ENCODE peak calls at places on chromosomes 12 and 14, in four cellular contexts. F, L, B and C are unnamed samples.

GRCh38 chr12:132427177-132427725 is 62.7 kb upstream of the FBRSL1 start:
- DNase-seq in B (peak; percentile 40), F (no peak), L (no peak), C (no peak)

GRCh38 chr12:132921685-132922084 is 34.3 kb upstream of the CHFR start:
- DNase-seq in L (no peak), B (no peak), F (no peak), C (no peak)

GRCh38 chr12:53695148-53696138 is 19.6 kb upstream of the ATP5MC2 start:
- DNase-seq in F (no peak), L (no peak), B (peak; percentile 16), C (no peak)

GRCh38 chr12:5964913-5965900 is 20.1 kb upstream of the ANO2 start:
- DNase-seq in F (no peak), L (no peak), B (no peak), C (no peak)

GRCh38 chr12:27024291-27024690 is 1.9 kb downstream of the MED21 start:
- DNase-seq in F (no peak), L (no peak), B (no peak), C (no peak)

GRCh38 chr14:92164958-92165357 is 43.2 kb downstream of the CPSF2 start:
- DNase-seq in L (no peak), F (no peak), B (no peak), C (no peak)

GRCh38 chr12:50862316-50862715 is 19.6 kb downstream of the TMPRSS12 start:
- DNase-seq in B (peak; percentile 78), L (no peak), F (no peak), C (no peak)

GRCh38 chr14:91170504-91171121 is 56.7 kb downstream of the DGLUCY start:
- DNase-seq in F (no peak), B (no peak), L (no peak), C (no peak)

GRCh38 chr12:68031881-68032739 is 42.9 kb downstream of the IFNG-AS1 start:
- DNase-seq in F (no peak), L (no peak), B (no peak), C (no peak)

GRCh38 chr12:8544295-8544694 is 3.6 kb upstream of the CLEC4E start:
- DNase-seq in F (peak; percentile 63), L (peak; percentile 39), B (peak; percentile 73), C (no peak)

GRCh38 chr14:63438065-63438757 is 105.0 kb downstream of the PPP2R5E start:
- DNase-seq in B (peak; percentile 98), F (peak; percentile 29), L (peak; percentile 64), C (peak; percentile 74)
- H3K27ac ChIP-seq in B (peak overlapping the region; percentile 80), F (no peak overlapping the region), L (peak overlapping the region; percentile 64), C (peak overlapping the region; percentile 57)

GRCh38 chr12:12217018-12217359 is 49.9 kb downstream of the LRP6 start:
- DNase-seq in B (no peak), F (no peak), L (no peak), C (no peak)

GRCh38 chr12:12214635-12215131 is 52.2 kb downstream of the LRP6 start:
- DNase-seq in L (no peak), B (peak; percentile 51), F (no peak), C (no peak)

GRCh38 chr12:12219664-12220063 is 47.2 kb downstream of the LRP6 start:
- DNase-seq in L (no peak), F (no peak), B (no peak), C (no peak)

GRCh38 chr12:12214201-12214600 is 52.6 kb downstream of the LRP6 start:
- DNase-seq in B (no peak), L (no peak), F (no peak), C (no peak)

GRCh38 chr12:12216349-12217017 is 50.4 kb downstream of the LRP6 start:
- DNase-seq in L (no peak), F (no peak), B (no peak), C (no peak)
- H3K27ac ChIP-seq in L (no peak overlapping the region), F (no peak overlapping the region), B (no peak overlapping the region), C (no peak overlapping the region)

GRCh38 chr12:12474471-12474928 is 88.2 kb downstream of the DUSP16 start:
- DNase-seq in F (no peak), L (no peak), B (no peak), C (no peak)
- H3K27ac ChIP-seq in F (peak overlapping the region; percentile 22), L (no peak overlapping the region), B (no peak overlapping the region), C (no peak overlapping the region)

DNA sequence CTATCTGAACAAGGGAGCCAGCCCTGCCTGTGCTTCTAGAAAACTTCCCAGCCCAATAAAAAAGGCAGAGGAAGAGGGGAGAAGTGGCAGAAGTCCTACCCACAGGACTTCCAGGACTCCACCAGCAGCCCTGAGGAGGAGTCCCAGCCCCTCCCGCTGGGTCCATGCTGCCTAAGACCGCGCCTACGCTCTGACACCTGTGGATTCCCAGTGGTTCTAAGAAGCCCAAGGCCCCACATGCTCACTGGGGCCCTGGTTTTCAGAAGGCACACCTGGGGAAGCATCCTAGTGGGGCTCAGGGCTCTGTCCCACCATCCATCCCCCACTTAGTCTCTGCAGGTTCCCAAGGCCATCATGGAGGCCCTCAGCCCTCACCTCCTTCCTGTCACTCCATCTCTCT is 32.7 kb downstream of the ACTN1 start:
- DNase-seq in F (no peak), L (no peak), B (no peak), C (no peak)
- H3K27ac ChIP-seq in F (peak overlapping the region; percentile 42), L (peak overlapping the region; percentile 100), B (no peak overlapping the region), C (peak overlapping the region; percentile 99)

GRCh38 chr12:112192475-112192874 is 67.1 kb downstream of the TRAFD1 start:
- DNase-seq in F (no peak), B (no peak), L (no peak), C (no peak)
- H3K27ac ChIP-seq in F (no peak overlapping the region), B (no peak overlapping the region), L (no peak overlapping the region), C (peak overlapping the region; percentile 50)